ENCODE peak calls at places on chromosomes 16 and 17, in five cellular contexts. T, J, U, S and O are unnamed samples.

GRCh38 chr17:76753061-76753961 is 15.4 kb downstream of the MFSD11 start:
- DNase-seq in T (no peak), J (no peak), U (no peak), S (no peak), O (no peak)

GRCh38 chr17:73142763-73143395 is 21.9 kb upstream of the SSTR2 start:
- DNase-seq in T (peak), J (peak), U (no peak), S (no peak), O (no peak)

GRCh38 chr17:51397361-51398127 is 137.2 kb downstream of the UTP18 start:
- DNase-seq in T (peak), J (no peak), U (no peak), S (no peak), O (no peak)

GRCh38 chr17:43384476-43384862 is 14.3 kb upstream of the ARL4D start:
- DNase-seq in T (no peak), J (no peak), U (no peak), S (no peak), O (no peak)

GRCh38 chr17:41638194-41638593 is 13.8 kb upstream of the KRT17 start:
- DNase-seq in T (no peak), J (no peak), U (no peak), S (no peak), O (no peak)

GRCh38 chr16:23174622-23175021 is 7.9 kb upstream of the SCNN1G start:
- DNase-seq in T (no peak), J (no peak), U (no peak), S (no peak), O (no peak)

GRCh38 chr16:56226187-56226586 is 34.9 kb downstream of the GNAO1 start:
- DNase-seq in T (no peak), J (no peak), U (no peak), S (no peak), O (no peak)

GRCh38 chr17:4969551-4970231 is 2.1 kb upstream of the SPAG7 start:
- DNase-seq in T (no peak), J (no peak), U (no peak), S (no peak), O (no peak)

GRCh38 chr17:36946726-36947091 is 2.0 kb upstream of the AATF start:
- DNase-seq in T (no peak), J (no peak), U (no peak), S (no peak), O (no peak)